ENCODE peak calls at places on chromosomes 2 and 18, in seven cellular contexts. One of them, this sample, is unnamed.

GRCh38 chr2:44778221-44778654 is 163.3 kb upstream of the SIX3 start:
- DNase-seq in amygdala: no peak
- DNase-seq in choroid plexus epithelial cell: no peak
- DNase-seq in hypothalamus: no peak
- DNase-seq in NCI-H774: no peak
- DNase-seq in stimulated activated CD4-positive, alpha-beta T cell treated with anti-CD3 and anti-CD28 coated beads, Interleukin-15, amount 100 ng/mL, for 24 hours: no peak
- DNase-seq in C1 segment of cervical spinal cord: no peak
- DNase-seq in this sample: no peak

GRCh38 chr2:44452184-44452583 is 90.4 kb downstream of the CAMKMT start:
- DNase-seq in NCI-H774: no peak
- DNase-seq in C1 segment of cervical spinal cord: no peak
- DNase-seq in hypothalamus: no peak
- DNase-seq in amygdala: no peak
- DNase-seq in choroid plexus epithelial cell: no peak
- DNase-seq in stimulated activated CD4-positive, alpha-beta T cell treated with anti-CD3 and anti-CD28 coated beads, Interleukin-15, amount 100 ng/mL, for 24 hours: no peak
- DNase-seq in this sample: no peak

GRCh38 chr2:201523506-201523905 is 72.0 kb downstream of the STRADB start:
- DNase-seq in NCI-H774: no peak
- DNase-seq in C1 segment of cervical spinal cord: no peak
- DNase-seq in hypothalamus: no peak
- DNase-seq in choroid plexus epithelial cell: peak
- DNase-seq in stimulated activated CD4-positive, alpha-beta T cell treated with anti-CD3 and anti-CD28 coated beads, Interleukin-15, amount 100 ng/mL, for 24 hours: no peak
- DNase-seq in amygdala: no peak
- DNase-seq in this sample: no peak

GRCh38 chr18:24536326-24536725 is 75.9 kb downstream of the HRH4 start:
- DNase-seq in hypothalamus: no peak
- DNase-seq in amygdala: no peak
- DNase-seq in C1 segment of cervical spinal cord: no peak
- DNase-seq in stimulated activated CD4-positive, alpha-beta T cell treated with anti-CD3 and anti-CD28 coated beads, Interleukin-15, amount 100 ng/mL, for 24 hours: no peak
- DNase-seq in NCI-H774: no peak
- DNase-seq in choroid plexus epithelial cell: no peak
- DNase-seq in this sample: no peak

GRCh38 chr2:19009510-19009909 is 348.9 kb downstream of the OSR1 start:
- DNase-seq in amygdala: no peak
- DNase-seq in NCI-H774: no peak
- DNase-seq in hypothalamus: no peak
- DNase-seq in choroid plexus epithelial cell: no peak
- DNase-seq in C1 segment of cervical spinal cord: no peak
- DNase-seq in stimulated activated CD4-positive, alpha-beta T cell treated with anti-CD3 and anti-CD28 coated beads, Interleukin-15, amount 100 ng/mL, for 24 hours: no peak
- DNase-seq in this sample: no peak

GRCh38 chr2:37671816-37672103 is 318 bp upstream of the CDC42EP3 start:
- DNase-seq in C1 segment of cervical spinal cord: no peak
- DNase-seq in choroid plexus epithelial cell: no peak
- DNase-seq in stimulated activated CD4-positive, alpha-beta T cell treated with anti-CD3 and anti-CD28 coated beads, Interleukin-15, amount 100 ng/mL, for 24 hours: no peak
- DNase-seq in NCI-H774: no peak
- DNase-seq in hypothalamus: no peak
- DNase-seq in amygdala: no peak
- DNase-seq in this sample: no peak

GRCh38 chr2:138017824-138018223 is 53.6 kb downstream of the HNMT start:
- DNase-seq in hypothalamus: no peak
- DNase-seq in NCI-H774: no peak
- DNase-seq in C1 segment of cervical spinal cord: no peak
- DNase-seq in amygdala: no peak
- DNase-seq in stimulated activated CD4-positive, alpha-beta T cell treated with anti-CD3 and anti-CD28 coated beads, Interleukin-15, amount 100 ng/mL, for 24 hours: no peak
- DNase-seq in choroid plexus epithelial cell: no peak
- DNase-seq in this sample: no peak

GRCh38 chr18:59218018-59218417 is 1.9 kb upstream of the GRP start:
- DNase-seq in C1 segment of cervical spinal cord: no peak
- DNase-seq in hypothalamus: no peak
- DNase-seq in NCI-H774: peak
- DNase-seq in choroid plexus epithelial cell: no peak
- DNase-seq in stimulated activated CD4-positive, alpha-beta T cell treated with anti-CD3 and anti-CD28 coated beads, Interleukin-15, amount 100 ng/mL, for 24 hours: no peak
- DNase-seq in amygdala: no peak
- DNase-seq in this sample: no peak

GRCh38 chr18:60872434-60872833 is 460.8 kb upstream of the CDH20 start:
- DNase-seq in C1 segment of cervical spinal cord: no peak
- DNase-seq in stimulated activated CD4-positive, alpha-beta T cell treated with anti-CD3 and anti-CD28 coated beads, Interleukin-15, amount 100 ng/mL, for 24 hours: no peak
- DNase-seq in amygdala: no peak
- DNase-seq in hypothalamus: no peak
- DNase-seq in choroid plexus epithelial cell: no peak
- DNase-seq in NCI-H774: no peak
- DNase-seq in this sample: no peak